ENCODE peak calls at places on chromosomes 1 and 21, in seven cellular contexts. G is aorta; V is lower leg skin; Z is NCI-H1694 treated with DMSO at 0.1 percent for 48 hours; U is NK-92 treated with Interleukin-12 subunit alpha and Interleukin-12 subunit beta, amount 100 ng/mL, for 24 hours; D is nephron progenitor cell; P is naive thymus-derived CD4-positive, alpha-beta T cell. I is an unnamed sample.

GRCh38 chr1:230746617-230747016 is 571 bp upstream of the CAPN9 start:
- DNase-seq in G (no peak), V (no peak), Z (no peak), U (no peak), D (no peak), P (no peak), I (no peak)

GRCh38 chr1:59183918-59184317 is 113.0 kb upstream of the FGGY start:
- DNase-seq in G (no peak), V (no peak), Z (no peak), U (no peak), D (no peak), P (no peak), I (no peak)

GRCh38 chr1:150508982-150509381 is 1.1 kb downstream of the ECM1 start:
- DNase-seq in G (peak), V (no peak), Z (no peak), U (no peak), D (no peak), P (no peak), I (no peak)

GRCh38 chr1:194693244-194693643 is 1506.8 kb upstream of the B3GALT2 start:
- DNase-seq in G (no peak), V (no peak), Z (no peak), U (no peak), D (no peak), P (no peak), I (no peak)

GRCh38 chr1:31843506-31843905 is 27.7 kb upstream of the SPOCD1 start:
- DNase-seq in G (no peak), V (peak), Z (peak), U (no peak), D (no peak), P (no peak), I (peak)

GRCh38 chr1:91567583-91567982 is 66.9 kb downstream of the CDC7 start:
- DNase-seq in G (no peak), V (no peak), Z (no peak), U (no peak), D (no peak), P (no peak), I (no peak)

GRCh38 chr1:82582347-82582746 is 781.6 kb downstream of the ADGRL2 start:
- DNase-seq in G (no peak), V (no peak), Z (no peak), U (no peak), D (no peak), P (no peak), I (no peak)

GRCh38 chr1:30928171-30928570 is 19.6 kb upstream of the SDC3 start:
- DNase-seq in G (no peak), V (no peak), Z (no peak), U (no peak), D (no peak), P (no peak), I (no peak)

GRCh38 chr1:32150847-32151246 is 28.6 kb upstream of the TXLNA start:
- DNase-seq in G (no peak), V (no peak), Z (no peak), U (no peak), D (no peak), P (no peak), I (no peak)

GRCh38 chr1:78779831-78780230 is 130.2 kb downstream of the IFI44 start:
- DNase-seq in G (no peak), V (no peak), Z (no peak), U (no peak), D (no peak), P (no peak), I (peak)

GRCh38 chr1:21292991-21293536 is 2.8 kb upstream of the ECE1 start:
- DNase-seq in G (no peak), V (no peak), Z (no peak), U (no peak), D (no peak), P (peak), I (no peak)

GRCh38 chr21:38824124-38824822 is 18.5 kb downstream of the ETS2 start:
- DNase-seq in G (no peak), V (no peak), Z (no peak), U (no peak), D (no peak), P (no peak), I (no peak)

GRCh38 chr1:108852541-108852940 is 4.4 kb downstream of the AKNAD1 start:
- DNase-seq in G (no peak), V (no peak), Z (no peak), U (no peak), D (no peak), P (no peak), I (peak)